ENCODE peak calls at places on chromosomes 5 and 9, in four cellular contexts. Q is psoas muscle, R is uterus, G is heart left ventricle. U is an unnamed sample.

GRCh38 chr5:16538001-16538400 is 72.4 kb upstream of the ZNF622 start:
- DNase-seq in Q (no peak), G (no peak), R (no peak), U (no peak)

GRCh38 chr5:1538276-1538675 is 14.5 kb upstream of the LPCAT1 start:
- DNase-seq in R (peak; percentile 7), Q (peak; percentile 6), G (peak; percentile 27), U (no peak)

GRCh38 chr5:121913397-121913796 is 48.4 kb upstream of the SRFBP1 start:
- DNase-seq in Q (no peak), R (no peak), G (no peak), U (no peak)

GRCh38 chr5:164012376-164012775 is 507.0 kb downstream of the MAT2B start:
- DNase-seq in G (no peak), Q (no peak), R (no peak), U (no peak)

GRCh38 chr5:150302301-150303069 is at the start of gene ARSI:
- DNase-seq in G (no peak), Q (peak; percentile 45), R (peak; percentile 86), U (no peak)

GRCh38 chr9:110251212-110251611 is 5.1 kb downstream of the TXN start:
- DNase-seq in R (no peak), G (no peak), Q (no peak), U (no peak)

GRCh38 chr5:36644727-36645126 is 38.3 kb downstream of the SLC1A3 start:
- DNase-seq in G (no peak), Q (no peak), R (no peak), U (no peak)

GRCh38 chr5:181142054-181142453 is 5.3 kb upstream of the OR2V2 start:
- DNase-seq in Q (no peak), R (no peak), G (no peak), U (no peak)

GRCh38 chr5:180155331-180155881 is 53.6 kb downstream of the RASGEF1C start:
- DNase-seq in G (peak; percentile 56), R (no peak), Q (no peak), U (no peak)

GRCh38 chr5:76397200-76397599 is 5.9 kb upstream of the IQGAP2 start:
- DNase-seq in R (no peak), Q (no peak), G (no peak), U (no peak)

GRCh38 chr5:153704110-153704509 is 213.6 kb downstream of the GRIA1 start:
- DNase-seq in Q (no peak), G (no peak), R (no peak), U (no peak)

GRCh38 chr5:133907075-133907474 is 61.4 kb downstream of the C5orf15 start:
- DNase-seq in R (no peak), G (peak; percentile 81), Q (peak; percentile 29), U (no peak)

GRCh38 chr5:119356384-119357188 is 767 bp downstream of the TNFAIP8 start:
- DNase-seq in G (no peak), Q (no peak), R (no peak), U (no peak)

GRCh38 chr9:68711281-68711680 is 6.2 kb downstream of the PIP5K1B start:
- DNase-seq in Q (no peak), R (no peak), G (no peak), U (no peak)
- H3K4me1 ChIP-seq in Q (no peaks in the 10 kb centered on the region), R (no peaks in the 10 kb centered on the region), G (peaks cover 9% of the 10 kb centered on the region), U (no peaks in the 10 kb centered on the region)

GRCh38 chr9:90926920-90927319 is 125.3 kb downstream of the SYK start:
- DNase-seq in G (no peak), R (no peak), Q (no peak), U (no peak)
- H3K4me1 ChIP-seq in G (no peaks in the 10 kb centered on the region), R (no peaks in the 10 kb centered on the region), Q (no peaks in the 10 kb centered on the region), U (no peaks in the 10 kb centered on the region)

DNA sequence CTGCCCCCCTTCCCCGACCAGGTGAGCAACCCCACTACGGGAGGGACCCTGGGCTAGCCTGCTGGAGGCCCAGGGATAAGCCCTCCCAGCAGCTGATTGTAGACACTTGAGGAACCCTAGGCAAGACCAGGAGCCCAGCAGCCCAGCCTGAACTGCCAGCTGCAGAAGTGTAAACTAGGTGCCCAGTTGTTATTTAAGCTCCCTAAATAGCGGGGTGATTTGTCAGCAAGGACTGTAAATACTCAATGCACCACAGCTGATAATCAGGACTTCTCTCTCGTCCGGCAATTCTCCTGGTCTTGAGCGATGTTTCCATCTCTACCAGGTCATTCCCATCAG is 41.2 kb downstream of the RAPGEF1 start:
- DNase-seq in Q (no peak), G (no peak), R (no peak), U (no peak)
- H3K4me1 ChIP-seq in Q (peaks cover 89% of the 10 kb centered on the region), G (peaks cover 64% of the 10 kb centered on the region), R (no peaks in the 10 kb centered on the region), U (peaks cover 21% of the 10 kb centered on the region)

GRCh38 chr9:136058152-136058483 is 37.0 kb downstream of the NACC2 start:
- DNase-seq in Q (no peak), G (peak; percentile 33), R (no peak), U (no peak)

GRCh38 chr9:136059851-136060670 is 35.0 kb downstream of the NACC2 start:
- DNase-seq in G (peak; percentile 57), Q (no peak), R (no peak), U (no peak)

GRCh38 chr9:136059321-136059791 is 35.7 kb downstream of the NACC2 start:
- DNase-seq in R (no peak), Q (no peak), G (peak; percentile 64), U (no peak)

GRCh38 chr9:136057236-136058151 is 37.6 kb downstream of the NACC2 start:
- DNase-seq in G (peak; percentile 38), Q (no peak), R (no peak), U (no peak)

GRCh38 chr9:136058801-136059302 is 36.2 kb downstream of the NACC2 start:
- DNase-seq in R (no peak), Q (no peak), G (peak; percentile 51), U (no peak)
- H3K4me1 ChIP-seq in R (no peaks in the 10 kb centered on the region), Q (peaks cover 19% of the 10 kb centered on the region), G (peaks cover 23% of the 10 kb centered on the region), U (peaks cover 5% of the 10 kb centered on the region)

DNA sequence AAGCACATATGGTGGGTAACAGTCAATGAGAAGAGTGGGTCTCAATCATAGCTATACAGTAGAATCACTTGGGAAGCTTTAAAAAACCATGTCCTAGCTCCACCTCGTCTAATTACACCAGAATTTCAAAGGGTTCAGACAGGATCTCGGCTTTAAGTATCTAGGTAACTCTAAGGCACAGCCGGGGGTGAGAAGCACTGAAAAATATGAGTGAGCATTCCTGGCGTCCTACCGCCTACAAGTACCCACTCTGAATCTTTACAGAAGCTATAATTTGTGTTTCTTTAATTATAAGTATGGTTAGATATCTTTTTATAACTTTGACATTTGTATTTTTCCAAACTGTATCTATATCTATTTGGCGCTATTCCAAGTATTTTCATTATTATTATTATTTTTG is 16.1 kb downstream of the PAIP1 start:
- DNase-seq in R (no peak), Q (no peak), G (no peak), U (no peak)
- H3K4me1 ChIP-seq in R (no peaks in the 10 kb centered on the region), Q (no peaks in the 10 kb centered on the region), G (peaks cover 2% of the 10 kb centered on the region), U (no peaks in the 10 kb centered on the region)

DNA sequence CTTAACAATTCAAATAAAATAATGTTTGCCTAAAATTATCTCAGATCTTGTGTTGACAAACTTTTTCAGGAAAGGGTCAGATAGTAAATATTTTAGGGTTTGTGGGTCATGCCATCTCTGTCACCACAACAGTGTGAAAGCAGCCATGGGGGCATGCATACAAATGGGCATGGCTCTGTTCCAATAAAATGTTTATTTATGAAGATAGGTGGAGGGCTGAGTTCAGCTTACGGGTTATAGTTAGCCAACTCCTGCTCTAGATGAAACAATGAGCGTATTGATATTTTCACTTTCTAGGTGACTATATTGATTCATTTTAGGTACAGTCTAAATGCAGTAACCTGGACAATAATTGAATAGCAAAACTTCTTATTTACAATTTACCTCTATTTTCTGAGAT is 533.8 kb upstream of the CLINT1 start:
- DNase-seq in R (no peak), G (no peak), Q (no peak), U (no peak)
- H3K4me1 ChIP-seq in R (no peaks in the 10 kb centered on the region), G (peaks cover 3% of the 10 kb centered on the region), Q (no peaks in the 10 kb centered on the region), U (no peaks in the 10 kb centered on the region)

DNA sequence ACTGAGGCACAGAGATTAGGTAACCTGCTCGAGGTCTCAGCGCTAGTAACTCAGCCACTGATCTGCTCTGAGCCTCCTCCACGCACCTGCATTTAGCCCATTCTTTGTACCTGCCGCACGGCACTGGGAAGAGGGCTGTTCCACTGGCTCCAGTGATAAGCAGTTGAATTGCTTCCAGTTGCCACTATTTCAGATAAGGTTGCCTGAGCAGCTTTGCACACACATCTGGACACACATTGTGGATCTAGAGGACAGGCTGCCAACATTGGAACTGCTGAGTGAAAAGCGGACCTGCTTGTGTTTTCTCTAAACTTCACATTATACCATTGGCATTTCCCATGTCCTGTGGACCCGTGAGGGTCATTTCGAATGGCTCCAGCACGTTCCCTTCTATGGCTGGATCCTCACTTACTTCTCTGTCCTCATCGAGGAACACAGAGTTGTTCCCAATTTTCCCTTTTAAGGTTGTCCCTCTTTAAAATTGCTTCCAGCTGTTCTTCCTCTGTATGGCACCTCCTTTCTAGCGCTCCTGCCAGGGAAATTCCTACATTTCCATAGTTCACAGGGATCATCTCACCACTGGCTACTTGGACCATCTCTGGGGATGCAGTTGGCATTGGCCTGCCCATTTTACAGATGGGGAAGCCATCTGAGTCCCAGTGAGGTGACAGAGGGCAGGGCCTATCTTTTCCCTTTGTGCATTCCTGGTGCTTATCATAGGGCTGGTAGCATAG is 45.9 kb upstream of the RPL26L1 start:
- DNase-seq in R (no peak), G (no peak), Q (no peak), U (no peak)
- H3K4me1 ChIP-seq in R (no peaks in the 10 kb centered on the region), G (peaks cover 25% of the 10 kb centered on the region), Q (no peaks in the 10 kb centered on the region), U (no peaks in the 10 kb centered on the region)

U was measured in effector memory CD4-positive, alpha-beta T cell.